ENCODE peak calls at places on chromosomes 2 and 18, in five cellular contexts. T is psoas muscle; G is effector memory CD4-positive, alpha-beta T cell; D is colonic mucosa; I is bronchial epithelial cell. J is an unnamed sample.

GRCh38 chr2:74777161-74777900 is 56.6 kb upstream of the HK2 start:
- DNase-seq in D (no peak), T (no peak), G (no peak), I (no peak), J (no peak)

GRCh38 chr2:239127513-239127912 is 273.3 kb downstream of the HDAC4 start:
- DNase-seq in T (no peak), G (no peak), I (no peak), D (no peak), J (peak; percentile 24)

GRCh38 chr18:27695509-27695908 is 481.4 kb downstream of the CDH2 start:
- DNase-seq in G (no peak), D (no peak), I (peak; percentile 88), T (no peak), J (no peak)

GRCh38 chr2:45729753-45730512 is 78.5 kb downstream of the PRKCE start:
- DNase-seq in G (no peak), D (no peak), T (no peak), I (peak; percentile 35), J (no peak)

GRCh38 chr2:231946241-231946814 is 15.2 kb upstream of the DIS3L2 start:
- DNase-seq in I (no peak), G (no peak), D (no peak), T (no peak), J (no peak)

GRCh38 chr18:76493213-76494107 is 1.6 kb downstream of the ZNF516 start:
- DNase-seq in D (peak; percentile 60), T (no peak), I (peak; percentile 55), G (no peak), J (peak; percentile 69)

GRCh38 chr2:214587442-214587841 is 176.6 kb downstream of the VWC2L start:
- DNase-seq in G (no peak), I (no peak), T (no peak), D (no peak), J (no peak)

GRCh38 chr2:219274392-219274921 is 4.7 kb upstream of the DNAJB2 start:
- DNase-seq in D (no peak), G (no peak), I (peak; percentile 95), T (no peak), J (no peak)

GRCh38 chr18:49548266-49548665 is 13.6 kb upstream of the LIPG start:
- DNase-seq in T (no peak), I (peak; percentile 65), D (no peak), G (no peak), J (no peak)

GRCh38 chr2:231717281-231718180 is 9.2 kb downstream of the PTMA start:
- DNase-seq in D (no peak), I (peak; percentile 57), G (no peak), T (peak; percentile 59), J (peak; percentile 30)

GRCh38 chr2:195737531-195738162 is 80.6 kb downstream of the SLC39A10 start:
- DNase-seq in I (peak; percentile 31), G (no peak), D (no peak), T (no peak), J (no peak)

GRCh38 chr2:202105025-202105424 is 32.0 kb downstream of the KIAA2012 start:
- DNase-seq in I (no peak), D (no peak), T (no peak), G (no peak), J (no peak)

GRCh38 chr2:121961761-121962160 is 206.3 kb downstream of the TSN start:
- DNase-seq in D (no peak), I (no peak), G (no peak), T (no peak), J (no peak)

GRCh38 chr2:19752500-19752899 is 149.3 kb downstream of the TTC32 start:
- DNase-seq in G (no peak), D (no peak), I (no peak), T (no peak), J (no peak)

GRCh38 chr18:50578651-50579050 is 18.8 kb downstream of the MAPK4 start:
- DNase-seq in I (peak; percentile 94), D (no peak), G (no peak), T (no peak), J (peak; percentile 36)

GRCh38 chr2:66573866-66574265 is 138.9 kb downstream of the MEIS1 start:
- DNase-seq in I (no peak), G (no peak), T (no peak), D (no peak), J (no peak)

GRCh38 chr18:49723648-49724180 is 89.6 kb downstream of the ACAA2 start:
- DNase-seq in I (peak; percentile 67), T (no peak), D (peak; percentile 64), G (no peak), J (no peak)

GRCh38 chr18:33051397-33051796 is 278.6 kb upstream of the KLHL14 start:
- DNase-seq in G (no peak), I (peak; percentile 68), T (no peak), D (no peak), J (no peak)

GRCh38 chr18:46268662-46269061 is 164.5 kb downstream of the HAUS1 start:
- DNase-seq in D (peak; percentile 52), I (no peak), T (no peak), G (no peak), J (no peak)

GRCh38 chr2:64656379-64656778 is 2.7 kb upstream of the SERTAD2 start:
- DNase-seq in I (no peak), G (no peak), T (no peak), D (no peak), J (no peak)

GRCh38 chr18:76213996-76214395 is 281.0 kb downstream of the ZNF516 start:
- DNase-seq in G (no peak), T (no peak), I (no peak), D (no peak), J (no peak)

GRCh38 chr2:157933549-157933948 is 57.4 kb upstream of the ACVR1 start:
- DNase-seq in I (no peak), D (no peak), G (no peak), T (no peak), J (no peak)

GRCh38 chr18:57432765-57433400 is 2.3 kb upstream of the ONECUT2 start:
- DNase-seq in G (no peak), T (no peak), D (no peak), I (no peak), J (no peak)
- H3K27me3 ChIP-seq in G (peaks cover 72% of the 10 kb centered on the region), T (peaks cover 3% of the 10 kb centered on the region), D (peaks cover 85% of the 10 kb centered on the region), I (peaks cover 73% of the 10 kb centered on the region), J (peaks cover 68% of the 10 kb centered on the region)

DNA sequence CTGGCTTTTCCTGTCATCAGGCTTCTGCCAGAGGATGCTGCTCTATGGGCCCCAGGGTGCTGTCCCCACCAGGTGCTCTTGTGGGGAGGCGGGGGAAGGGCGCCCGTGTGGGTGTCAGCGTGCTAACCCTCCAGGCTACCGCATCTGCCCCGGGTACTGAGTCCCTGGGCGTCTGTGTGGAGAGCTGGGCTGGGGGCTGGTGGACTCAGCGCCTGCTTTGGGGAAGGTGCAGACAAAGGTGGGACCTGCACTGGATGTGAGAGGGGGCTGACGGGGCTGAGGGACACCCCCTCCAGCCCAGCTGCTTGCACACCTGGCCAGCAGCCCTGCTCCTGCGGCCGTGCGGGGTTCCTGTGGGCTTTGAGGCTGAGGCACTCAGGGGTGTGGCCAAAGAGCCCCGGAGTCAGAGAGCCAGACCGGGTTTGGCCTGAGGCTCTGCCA is 120.7 kb upstream of the PXDN start:
- DNase-seq in T (no peak), D (no peak), I (no peak), G (no peak), J (no peak)
- H3K27me3 ChIP-seq in T (no peaks in the 10 kb centered on the region), D (no peaks in the 10 kb centered on the region), I (no peaks in the 10 kb centered on the region), G (peaks cover 7% of the 10 kb centered on the region), J (no peaks in the 10 kb centered on the region)

GRCh38 chr2:26846334-26846863 is 1.5 kb upstream of the DPYSL5 start:
- DNase-seq in D (peak; percentile 48), I (peak; percentile 59), T (peak; percentile 83), G (no peak), J (peak; percentile 55)

GRCh38 chr2:26838121-26838906 is 9.6 kb upstream of the DPYSL5 start:
- DNase-seq in I (peak; percentile 39), G (no peak), T (no peak), D (no peak), J (no peak)

GRCh38 chr2:26843041-26843440 is 4.9 kb upstream of the DPYSL5 start:
- DNase-seq in D (no peak), T (no peak), G (no peak), I (no peak), J (no peak)

GRCh38 chr2:26845021-26845420 is 2.9 kb upstream of the DPYSL5 start:
- DNase-seq in G (no peak), I (no peak), T (no peak), D (no peak), J (no peak)

DNA sequence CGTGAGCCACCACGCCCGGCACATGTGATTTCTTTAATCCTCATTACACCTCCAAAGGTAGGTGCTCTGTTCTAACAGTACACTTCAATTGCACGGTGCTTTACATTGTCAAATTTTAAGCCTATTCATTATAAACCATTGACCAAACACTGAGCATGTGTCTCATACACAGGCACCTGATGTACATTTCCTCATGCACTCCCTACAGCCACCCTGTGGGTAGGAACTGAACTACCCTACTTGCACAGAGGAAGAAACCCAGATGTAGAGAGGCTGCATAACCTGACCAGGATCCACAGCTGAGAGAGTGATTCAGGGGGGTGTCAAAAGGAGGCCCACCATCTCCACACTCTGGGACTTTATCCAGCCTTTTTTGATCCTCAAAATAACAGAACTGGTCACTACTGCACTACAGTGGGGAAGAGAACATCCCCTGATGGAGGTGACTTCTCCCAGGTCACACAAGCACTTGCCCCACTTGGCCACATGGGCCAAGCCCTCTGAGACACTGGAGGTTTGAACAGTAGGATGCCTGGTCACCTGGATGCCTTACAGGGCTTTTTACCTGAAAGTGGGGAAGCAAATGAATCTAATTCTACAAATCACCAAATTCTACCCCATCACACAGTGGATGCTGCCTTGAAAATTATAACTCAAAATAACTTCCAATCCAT is 6.9 kb upstream of the DPYSL5 start:
- DNase-seq in T (no peak), D (no peak), I (peak; percentile 37), G (no peak), J (no peak)
- H3K27me3 ChIP-seq in T (no peaks in the 10 kb centered on the region), D (peaks cover 16% of the 10 kb centered on the region), I (peaks cover 6% of the 10 kb centered on the region), G (peaks cover 10% of the 10 kb centered on the region), J (peaks cover 22% of the 10 kb centered on the region)

DNA sequence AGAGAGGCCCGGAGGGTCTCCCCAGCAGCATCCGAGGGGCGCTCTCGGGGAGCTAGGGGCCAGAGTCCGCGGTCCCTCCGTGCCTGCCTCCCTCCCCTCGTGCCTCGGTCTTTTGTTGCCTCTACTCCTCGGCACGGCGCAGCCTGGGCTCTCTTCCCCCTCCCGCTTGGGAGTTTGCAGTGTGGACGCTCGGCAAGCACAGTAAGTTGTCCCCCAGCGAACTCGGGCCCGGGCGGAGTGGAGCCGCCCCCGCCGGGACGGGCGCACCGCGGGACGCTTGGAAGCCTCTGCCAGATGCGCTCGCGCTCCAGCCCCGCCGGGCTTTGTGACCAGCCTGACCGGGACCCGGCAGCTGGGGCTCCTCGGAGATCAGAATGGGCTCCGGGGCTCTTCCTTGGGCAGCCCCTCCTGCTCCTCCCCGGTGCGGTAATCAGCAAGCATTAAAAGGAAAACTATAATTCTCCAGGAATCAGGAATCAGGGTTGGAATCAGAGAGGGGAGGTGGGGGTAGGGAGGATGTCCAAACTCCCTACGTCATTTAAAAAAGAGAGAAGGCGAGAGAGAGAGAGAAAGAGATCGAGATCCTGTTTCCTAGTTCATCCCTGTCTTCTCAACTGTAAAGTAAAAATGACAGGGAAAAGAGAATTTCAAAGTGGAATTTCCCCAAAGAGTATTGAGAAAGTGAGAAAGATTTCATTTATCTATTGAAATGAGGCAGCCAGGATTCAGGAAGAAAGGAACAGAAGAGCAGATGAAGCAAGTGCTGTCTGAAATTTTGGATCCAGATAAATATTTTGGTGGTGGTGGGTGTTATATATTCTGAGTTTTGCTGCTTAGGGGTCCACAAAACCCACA is 791 bp upstream of the TMEM200C start:
- DNase-seq in T (peak; percentile 61), I (no peak), G (no peak), D (no peak), J (peak; percentile 71)
- H3K27me3 ChIP-seq in T (peaks cover 9% of the 10 kb centered on the region), I (peaks cover 26% of the 10 kb centered on the region), G (peaks cover 26% of the 10 kb centered on the region), D (peaks cover 50% of the 10 kb centered on the region), J (no peaks in the 10 kb centered on the region)

J was measured in adrenal gland.